ENCODE peak calls at places on chromosomes 16 and 17, in ten cellular contexts. P is NCI-H510A treated with DMSO at 0.1 percent for 48 hours; M is lower leg skin; U is T-cell; K is fibroblast of the conjunctiva; G is AG04450; C is activated T-helper 9 cell treated with anti-CD3 and anti-CD28 coated beads, Interleukin-2, amount 50 U/mL, for 16 hours; V is D341Med; E is Calu3; F is sciatic nerve. R is an unnamed sample.

GRCh38 chr16:12258806-12259205 is 282.3 kb downstream of the SNX29 start:
- DNase-seq in P (no peak), M (no peak), U (no peak), K (no peak), G (no peak), C (no peak), V (no peak), E (no peak), F (no peak), R (no peak)

GRCh38 chr17:48051706-48052486 is 3.7 kb downstream of the NFE2L1 start:
- DNase-seq in P (no peak), M (peak; percentile 78), U (no peak), K (peak; percentile 95), G (no peak), C (no peak), V (no peak), E (no peak), F (peak; percentile 75), R (no peak)

GRCh38 chr17:42679001-42679491 is 2.3 kb upstream of the PLEKHH3 start:
- DNase-seq in P (peak; percentile 76), M (peak; percentile 71), U (no peak), K (no peak), G (no peak), C (no peak), V (no peak), E (peak; percentile 67), F (no peak), R (no peak)

GRCh38 chr17:61314368-61315078 is 85.1 kb upstream of the TBX2 start:
- DNase-seq in P (no peak), M (peak; percentile 42), U (no peak), K (no peak), G (no peak), C (no peak), V (no peak), E (no peak), F (no peak), R (no peak)

GRCh38 chr17:67200727-67201301 is 44.2 kb downstream of the HELZ start:
- DNase-seq in P (no peak), M (no peak), U (no peak), K (no peak), G (no peak), C (no peak), V (peak; percentile 68), E (no peak), F (no peak), R (no peak)

GRCh38 chr16:84047626-84048025 is 5.0 kb upstream of the SLC38A8 start:
- DNase-seq in P (no peak), M (no peak), U (no peak), K (no peak), G (no peak), C (no peak), V (no peak), E (no peak), F (no peak), R (no peak)

GRCh38 chr17:61456688-61457225 is 4.5 kb downstream of the TBX4 start:
- DNase-seq in P (no peak), M (peak; percentile 9), U (no peak), K (no peak), G (no peak), C (no peak), V (peak; percentile 55), E (no peak), F (no peak), R (no peak)

GRCh38 chr17:79919862-79920720 is 80.9 kb upstream of the CBX4 start:
- DNase-seq in P (no peak), M (no peak), U (no peak), K (no peak), G (no peak), C (no peak), V (no peak), E (no peak), F (no peak), R (no peak)

GRCh38 chr16:31712064-31712540 is 161.5 kb upstream of the ZNF267 start:
- DNase-seq in P (no peak), M (no peak), U (no peak), K (no peak), G (no peak), C (no peak), V (no peak), E (no peak), F (no peak), R (no peak)

GRCh38 chr16:74892574-74893461 is 92.1 kb downstream of the WDR59 start:
- DNase-seq in P (no peak), M (no peak), U (no peak), K (no peak), G (no peak), C (no peak), V (no peak), E (no peak), F (no peak), R (no peak)

GRCh38 chr17:43723697-43724359 is 34.8 kb downstream of the SOST start:
- DNase-seq in P (no peak), M (no peak), U (no peak), K (no peak), G (no peak), C (no peak), V (no peak), E (peak; percentile 13), F (no peak), R (no peak)

GRCh38 chr16:65032397-65032796 is 89.5 kb downstream of the CDH11 start:
- DNase-seq in P (no peak), M (no peak), U (no peak), K (no peak), G (no peak), C (no peak), V (no peak), E (no peak), F (no peak), R (no peak)

GRCh38 chr16:11066231-11066870 is 122.0 kb downstream of the CLEC16A start:
- DNase-seq in P (no peak), M (no peak), U (no peak), K (no peak), G (no peak), C (no peak), V (no peak), E (no peak), F (no peak), R (no peak)

GRCh38 chr17:35588196-35588920 is 1.2 kb downstream of the AP2B1 start:
- DNase-seq in P (no peak), M (no peak), U (no peak), K (no peak), G (no peak), C (no peak), V (no peak), E (peak; percentile 60), F (no peak), R (peak; percentile 56)

GRCh38 chr16:46859719-46860152 is 24.4 kb upstream of the GPT2 start:
- DNase-seq in P (no peak), M (no peak), U (no peak), K (peak; percentile 38), G (peak; percentile 52), C (no peak), V (no peak), E (peak; percentile 84), F (no peak), R (peak; percentile 65)

R was measured in non-pigmented ciliary epithelial cell.